ENCODE peak calls at places on chromosome 9, in ten cellular contexts. B is tibial artery; O is ascending aorta; V is stimulated activated CD8-positive, alpha-beta memory T cell treated with anti-CD3 and anti-CD28 coated beads, Interleukin-12 subunit alpha, Interleukin-12 subunit beta, amount 100 ng/mL, for 4 hours; X is uterus; L is stimulated activated CD4-positive, alpha-beta T cell treated with anti-CD3 and anti-CD28 coated beads, Interleukin-12 subunit alpha, Interleukin-12 subunit beta, amount 100 ng/mL, for 4 hours; I is activated T-helper 1 cell treated with Interleukin-2 at 50 U/mL for 16 hours; P is heart left ventricle; R is hepatocyte; A is SW 1271. Y is an unnamed sample.

GRCh38 chr9:6714176-6714575 is 43.6 kb upstream of the KDM4C start:
- DNase-seq in L (no peak), P (no peak), I (no peak), X (no peak), B (no peak), A (no peak), V (no peak), O (no peak), R (no peak), Y (no peak)

GRCh38 chr9:70112981-70113380 is 69.3 kb downstream of the MAMDC2 start:
- DNase-seq in O (no peak), I (no peak), L (no peak), V (no peak), R (no peak), B (no peak), A (no peak), P (no peak), X (no peak), Y (no peak)

GRCh38 chr9:130041648-130042405 is 1.2 kb downstream of the FNBP1 start:
- DNase-seq in A (peak), L (no peak), V (no peak), B (peak), R (peak), I (no peak), P (peak), O (peak), X (peak), Y (peak)

GRCh38 chr9:81665514-81665838 is 23.9 kb downstream of the TLE1 start:
- DNase-seq in V (no peak), L (no peak), O (no peak), A (no peak), I (no peak), B (no peak), R (peak), P (no peak), X (no peak), Y (no peak)

GRCh38 chr9:127853312-127854168 is 918 bp downstream of the ENG start:
- DNase-seq in R (no peak), O (no peak), I (no peak), L (no peak), B (no peak), X (no peak), A (no peak), P (no peak), V (no peak), Y (no peak)

GRCh38 chr9:109976328-109976702 is 196.3 kb downstream of the PALM2AKAP2 start:
- DNase-seq in R (no peak), I (no peak), A (no peak), X (no peak), L (no peak), P (no peak), O (no peak), B (no peak), V (no peak), Y (no peak)

GRCh38 chr9:116940614-116941215 is 253.6 kb downstream of the TRIM32 start:
- DNase-seq in V (no peak), O (no peak), L (no peak), P (no peak), R (no peak), X (no peak), I (no peak), A (no peak), B (no peak), Y (no peak)

GRCh38 chr9:95307538-95307937 is 10.0 kb downstream of the FANCC start:
- DNase-seq in R (peak), V (no peak), P (no peak), I (no peak), B (no peak), X (no peak), L (no peak), A (no peak), O (no peak), Y (no peak)

GRCh38 chr9:134519403-134520070 is 122.1 kb upstream of the COL5A1 start:
- DNase-seq in X (no peak), L (no peak), A (no peak), V (no peak), B (no peak), R (no peak), I (no peak), P (no peak), O (no peak), Y (no peak)

GRCh38 chr9:30411571-30411970 is 1972.9 kb upstream of the ACO1 start:
- DNase-seq in I (no peak), L (no peak), P (no peak), V (no peak), X (no peak), O (no peak), B (no peak), R (no peak), A (no peak), Y (no peak)

GRCh38 chr9:117188394-117188793 is 226.5 kb downstream of the ASTN2 start:
- DNase-seq in V (no peak), O (no peak), A (no peak), B (no peak), P (no peak), R (no peak), I (no peak), X (no peak), L (no peak), Y (no peak)

GRCh38 chr9:107293555-107294085 is 10.5 kb downstream of the RAD23B start:
- DNase-seq in B (no peak), A (no peak), R (no peak), V (no peak), P (no peak), X (no peak), O (no peak), I (no peak), L (no peak), Y (no peak)

GRCh38 chr9:136974834-136975535 is 2.3 kb upstream of the PTGDS start:
- DNase-seq in O (no peak), P (no peak), B (no peak), V (no peak), L (no peak), R (no peak), X (no peak), I (no peak), A (no peak), Y (no peak)

GRCh38 chr9:129584136-129584535 is 36.8 kb downstream of the C9orf50 start:
- DNase-seq in V (no peak), L (no peak), A (peak), I (peak), P (peak), B (peak), R (peak), X (peak), O (peak), Y (peak)

GRCh38 chr9:122200960-122201635 is 27.7 kb downstream of the LHX6 start:
- DNase-seq in P (no peak), B (no peak), R (no peak), X (no peak), V (no peak), O (no peak), A (no peak), I (no peak), L (no peak), Y (no peak)

GRCh38 chr9:89771205-89771604 is 166.4 kb downstream of the GADD45G start:
- DNase-seq in O (no peak), X (no peak), R (no peak), P (no peak), A (no peak), V (no peak), I (no peak), B (peak), L (no peak), Y (no peak)

GRCh38 chr9:126883636-126884035 is 23.2 kb downstream of the ZBTB34 start:
- DNase-seq in V (no peak), A (no peak), R (peak), X (no peak), B (no peak), L (no peak), I (no peak), O (no peak), P (no peak), Y (no peak)

GRCh38 chr9:26152350-26152749 is 474.1 kb upstream of the TUSC1 start:
- DNase-seq in P (no peak), V (no peak), L (no peak), R (no peak), B (no peak), X (no peak), I (no peak), A (no peak), O (no peak), Y (no peak)